ENCODE peak calls at places on chromosomes 3 and 15, in eight cellular contexts. F is heart right ventricle, D is adrenal gland, N is WERI-Rb-1, E is fibroblast of pulmonary artery, H is upper lobe of left lung, M is A549, L is lung. U is an unnamed sample.

GRCh38 chr3:50164056-50164455 is 8.9 kb downstream of the SEMA3F start:
- DNase-seq in E (peak), F (no peak), L (peak), D (peak), M (peak), H (peak), N (no peak), U (no peak)

GRCh38 chr3:196641278-196642058 is 2.0 kb downstream of the NRROS start:
- DNase-seq in F (no peak), E (no peak), L (no peak), M (no peak), H (no peak), D (no peak), N (no peak), U (no peak)

GRCh38 chr3:114674041-114674440 is 380.2 kb downstream of the TIGIT start:
- DNase-seq in D (no peak), F (no peak), E (no peak), N (no peak), H (no peak), M (no peak), L (no peak), U (no peak)

GRCh38 chr3:123344175-123344908 is 104.5 kb downstream of the ADCY5 start:
- DNase-seq in D (peak), E (peak), F (no peak), N (peak), M (no peak), L (no peak), H (no peak), U (no peak)

GRCh38 chr3:177935008-177935407 is 601.2 kb upstream of the KCNMB2 start:
- DNase-seq in F (no peak), D (no peak), L (no peak), H (no peak), N (peak), E (no peak), M (peak), U (no peak)

GRCh38 chr3:137066092-137066491 is 108.3 kb downstream of the IL20RB start:
- DNase-seq in F (no peak), E (no peak), N (no peak), L (no peak), D (no peak), M (no peak), H (no peak), U (no peak)

GRCh38 chr15:97761124-97761523 is 199.4 kb upstream of the ARRDC4 start:
- DNase-seq in N (no peak), F (no peak), L (no peak), E (no peak), H (no peak), M (no peak), D (no peak), U (no peak)

GRCh38 chr15:89003865-89004725 is 84.2 kb upstream of the ABHD2 start:
- DNase-seq in M (peak), D (no peak), H (no peak), N (peak), F (peak), E (peak), L (no peak), U (peak)

GRCh38 chr15:39191871-39192281 is 389.0 kb upstream of the THBS1 start:
- DNase-seq in M (peak), F (no peak), L (no peak), E (peak), N (no peak), D (no peak), H (no peak), U (no peak)

GRCh38 chr3:79339846-79340245 is 428.0 kb downstream of the ROBO1 start:
- DNase-seq in L (no peak), D (no peak), N (no peak), H (no peak), F (no peak), E (no peak), M (no peak), U (no peak)

GRCh38 chr15:44676676-44677075 is 13.2 kb upstream of the SPG11 start:
- DNase-seq in L (no peak), M (no peak), H (no peak), D (no peak), E (no peak), F (no peak), N (no peak), U (no peak)

GRCh38 chr3:122350814-122351418 is 25.9 kb downstream of the CSTA start:
- DNase-seq in H (no peak), L (no peak), D (peak), E (peak), M (no peak), N (no peak), F (no peak), U (no peak)

GRCh38 chr15:31482122-31482922 is 155.7 kb downstream of the KLF13 start:
- DNase-seq in F (no peak), D (no peak), M (no peak), H (no peak), L (no peak), E (no peak), N (no peak), U (no peak)

GRCh38 chr15:49906976-49907375 is 212.1 kb downstream of the ATP8B4 start:
- DNase-seq in N (no peak), M (no peak), L (no peak), E (no peak), F (no peak), D (no peak), H (no peak), U (no peak)

GRCh38 chr3:51024765-51025681 is 350.3 kb downstream of the DOCK3 start:
- DNase-seq in L (no peak), M (no peak), E (no peak), D (peak), F (no peak), N (no peak), H (peak), U (no peak)

GRCh38 chr3:128464188-128464587 is 2.5 kb downstream of the DNAJB8 start:
- DNase-seq in L (no peak), D (no peak), E (no peak), H (no peak), M (no peak), F (peak), N (peak), U (no peak)

GRCh38 chr3:151067158-151067557 is 18.3 kb upstream of the MED12L start:
- DNase-seq in E (peak), M (peak), N (no peak), F (no peak), D (no peak), L (no peak), H (no peak), U (no peak)

GRCh38 chr3:55449527-55449926 is 37.6 kb downstream of the WNT5A start:
- DNase-seq in L (no peak), M (no peak), H (no peak), N (no peak), F (no peak), D (no peak), E (no peak), U (no peak)

GRCh38 chr3:102791641-102792589 is 357.1 kb downstream of the ZPLD1 start:
- DNase-seq in H (no peak), L (no peak), D (no peak), E (no peak), F (no peak), N (no peak), M (no peak), U (no peak)

GRCh38 chr15:91524534-91524933 is 329.0 kb upstream of the SLCO3A1 start:
- DNase-seq in N (no peak), M (no peak), D (no peak), F (no peak), E (no peak), H (no peak), L (no peak), U (no peak)

GRCh38 chr15:43111354-43111753 is 5.5 kb upstream of the UBR1 start:
- DNase-seq in D (no peak), H (no peak), N (no peak), E (no peak), L (no peak), M (no peak), F (no peak), U (no peak)

GRCh38 chr15:64092864-64093626 is 593 bp downstream of the CIAO2A start:
- DNase-seq in M (peak), H (peak), N (peak), L (peak), E (peak), D (peak), F (peak), U (no peak)

GRCh38 chr3:10780922-10781321 is 35.1 kb upstream of the SLC6A11 start:
- DNase-seq in L (no peak), D (no peak), E (no peak), F (no peak), H (no peak), N (no peak), M (no peak), U (no peak)

GRCh38 chr15:48384616-48385015 is 53.4 kb downstream of the DUT start:
- DNase-seq in L (no peak), H (no peak), E (no peak), F (no peak), D (no peak), M (no peak), N (no peak), U (no peak)

GRCh38 chr3:8539419-8539818 is 37.8 kb downstream of the LMCD1 start:
- DNase-seq in L (no peak), E (no peak), H (no peak), D (no peak), F (no peak), N (no peak), M (no peak), U (no peak)

GRCh38 chr3:5010706-5011554 is 31.7 kb downstream of the BHLHE40 start:
- DNase-seq in N (no peak), H (no peak), F (no peak), L (no peak), M (no peak), E (no peak), D (no peak), U (no peak)

GRCh38 chr15:25989327-25989726 is 126.2 kb upstream of the ATP10A start:
- DNase-seq in D (no peak), L (no peak), M (no peak), E (no peak), H (no peak), N (no peak), F (no peak), U (no peak)

GRCh38 chr15:93553167-93553566 is 464.2 kb upstream of the RGMA start:
- DNase-seq in L (no peak), H (no peak), M (no peak), F (no peak), E (no peak), D (no peak), N (no peak), U (no peak)

GRCh38 chr3:37217098-37217849 is 42.9 kb upstream of the LRRFIP2 start:
- DNase-seq in N (no peak), F (no peak), M (no peak), H (no peak), E (no peak), D (no peak), L (no peak), U (no peak)

DNA sequence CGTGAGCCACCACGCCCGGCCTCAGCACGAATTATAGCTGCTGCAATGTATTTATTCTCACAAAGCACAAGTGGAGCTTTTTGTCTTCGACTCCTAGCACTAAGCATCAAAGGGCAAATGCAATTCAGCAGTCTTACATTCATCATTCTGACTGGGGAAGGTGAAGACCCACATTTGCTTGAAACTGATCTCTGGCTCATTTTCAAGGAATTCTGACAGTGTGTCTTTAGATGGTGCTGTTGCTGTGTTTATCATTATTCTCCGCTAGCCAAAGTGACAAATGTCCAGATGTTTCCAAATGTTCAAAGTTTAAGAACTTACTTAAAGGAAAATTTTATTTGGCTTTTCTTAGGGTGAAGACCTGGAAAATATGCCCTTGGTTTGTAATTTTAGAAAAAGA is 55.9 kb downstream of the SGO1 start:
- DNase-seq in E (no peak), H (no peak), M (no peak), L (no peak), D (no peak), N (no peak), F (no peak), U (no peak)
- TF ChIP-seq CTCF in E (no peak), H (no peak), M (no peak), L (no peak), D (no peak), N (no peak), F (no peak), U (no peak)

GRCh38 chr3:69232447-69232846 is 110.1 kb upstream of the LMOD3 start:
- DNase-seq in M (no peak), D (no peak), L (no peak), E (no peak), H (no peak), F (no peak), N (no peak), U (no peak)

GRCh38 chr3:69241769-69242168 is 119.4 kb upstream of the LMOD3 start:
- DNase-seq in E (no peak), D (no peak), M (no peak), F (no peak), N (no peak), L (no peak), H (no peak), U (no peak)

GRCh38 chr3:69239063-69239462 is 116.7 kb upstream of the LMOD3 start:
- DNase-seq in D (no peak), H (no peak), L (no peak), E (no peak), M (no peak), N (no peak), F (no peak), U (no peak)

GRCh38 chr3:69240651-69241578 is 118.5 kb upstream of the LMOD3 start:
- DNase-seq in F (no peak), H (peak), E (peak), D (no peak), M (no peak), N (no peak), L (peak), U (no peak)

DNA sequence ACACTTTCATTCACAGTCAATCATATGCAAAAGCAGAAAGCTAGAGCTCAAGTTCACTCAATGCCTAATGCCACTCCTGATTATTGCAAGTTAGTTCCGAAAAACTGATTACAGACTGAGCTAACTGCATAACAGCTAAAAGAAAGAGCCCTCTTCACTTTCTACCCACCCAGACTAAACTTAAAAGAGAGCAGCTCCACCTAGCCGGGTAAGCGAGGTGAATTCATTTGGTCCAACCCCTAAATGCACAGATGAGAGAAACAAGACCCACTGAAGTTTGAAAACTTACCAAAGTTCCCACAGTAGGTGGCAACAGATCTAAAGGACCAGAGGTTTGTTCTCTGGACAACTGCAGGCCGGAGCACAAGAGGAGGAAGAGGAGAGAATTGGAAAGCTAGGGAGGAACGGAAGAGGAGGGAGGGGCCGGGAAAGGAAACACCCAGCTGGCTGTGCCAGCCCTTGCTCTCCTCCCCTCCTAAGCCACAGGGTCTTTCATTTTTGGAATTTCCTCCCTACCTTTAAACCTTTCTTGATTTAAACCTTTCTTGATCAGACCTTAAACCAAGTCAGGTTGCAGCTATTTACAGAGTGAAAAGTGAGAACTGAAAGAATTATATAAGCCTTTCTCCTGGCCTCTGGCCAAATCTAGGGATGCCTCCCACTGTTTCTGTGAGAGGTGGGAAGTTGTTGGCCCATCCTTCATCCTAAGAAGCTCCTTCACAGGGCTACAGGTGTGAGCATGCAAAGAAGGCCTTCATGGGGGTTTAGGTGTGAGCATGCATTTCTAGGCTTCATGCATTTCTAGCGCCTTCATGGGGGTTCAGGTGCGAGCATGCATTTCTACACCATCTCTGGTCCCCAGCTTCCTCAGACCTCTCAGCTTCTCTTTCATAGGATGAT is 114.7 kb upstream of the LMOD3 start:
- DNase-seq in E (no peak), H (no peak), M (no peak), L (no peak), D (no peak), F (peak), N (no peak), U (no peak)
- TF ChIP-seq CTCF in E (no peak), H (no peak), M (no peak), L (no peak), D (no peak), F (no peak), N (no peak), U (no peak)

GRCh38 chr3:101020616-101021015 is 27.4 kb upstream of the ABI3BP start:
- DNase-seq in L (no peak), N (no peak), E (peak), H (no peak), M (no peak), D (no peak), F (no peak), U (no peak)

GRCh38 chr3:101011086-101011485 is 17.9 kb upstream of the ABI3BP start:
- DNase-seq in L (no peak), N (no peak), H (no peak), E (no peak), D (no peak), M (no peak), F (no peak), U (no peak)

GRCh38 chr3:101017048-101017447 is 23.8 kb upstream of the ABI3BP start:
- DNase-seq in E (peak), H (no peak), M (no peak), L (no peak), F (no peak), N (no peak), D (no peak), U (no peak)
- TF ChIP-seq CTCF in E (no peak), H (no peak), M (no peak), L (no peak), F (no peak), N (no peak), D (no peak), U (no peak)

GRCh38 chr15:68580883-68581155 is 2.0 kb downstream of the CORO2B start:
- DNase-seq in L (no peak), M (no peak), N (no peak), E (no peak), H (no peak), D (no peak), F (no peak), U (no peak)
- TF ChIP-seq CTCF in L (no peak), M (no peak), N (no peak), E (no peak), H (no peak), D (no peak), F (no peak), U (no peak)

DNA sequence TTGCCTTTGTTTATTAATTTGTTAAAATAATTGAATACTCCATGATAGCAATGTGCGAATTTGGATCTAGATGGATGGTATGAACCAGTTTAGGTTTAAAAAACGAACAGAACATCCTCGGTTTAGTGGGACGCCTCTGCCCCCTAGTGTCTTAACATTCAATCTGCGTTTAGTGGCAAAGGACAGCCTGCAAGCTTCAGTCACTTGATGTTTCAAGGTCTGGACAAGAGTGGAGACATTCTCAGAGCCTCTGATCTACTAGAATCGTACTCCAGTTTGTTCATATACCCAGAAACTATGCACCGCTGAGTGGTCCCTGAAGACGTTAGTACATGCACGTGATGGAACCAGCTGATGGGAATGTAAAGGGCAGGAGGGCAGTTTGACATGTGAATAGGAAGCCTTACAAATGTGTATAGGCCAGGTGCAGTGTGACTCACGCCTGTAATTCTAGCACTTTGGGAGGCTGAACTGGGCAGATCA is 17.8 kb upstream of the ATP13A4 start:
- DNase-seq in F (peak), L (peak), E (peak), M (peak), N (peak), H (peak), D (peak), U (no peak)
- TF ChIP-seq CTCF in F (peak), L (peak), E (peak), M (peak), N (peak), H (peak), D (peak), U (peak)

U was measured in mesothelial cell of epicardium.